ENCODE peak calls at places on chromosome 10, in ten cellular contexts. One of them, this sample, is unnamed.

GRCh38 chr10:6218692-6219493 is 16.2 kb downstream of the PFKFB3 start:
- DNase-seq in lower lobe of right lung: no peak
- DNase-seq in WTC11: no peak
- DNase-seq in DND-41: no peak
- DNase-seq in Peyer's patch: no peak
- DNase-seq in psoas muscle: no peak
- DNase-seq in PC-3: no peak
- DNase-seq in ascending aorta: no peak
- DNase-seq in testis: no peak
- DNase-seq in A549: no peak
- DNase-seq in this sample: no peak

GRCh38 chr10:62812672-62813439 is 3.3 kb downstream of the EGR2 start:
- DNase-seq in lower lobe of right lung: no peak
- DNase-seq in WTC11: no peak
- DNase-seq in DND-41: no peak
- DNase-seq in Peyer's patch: no peak
- DNase-seq in psoas muscle: no peak
- DNase-seq in PC-3: no peak
- DNase-seq in ascending aorta: no peak
- DNase-seq in testis: no peak
- DNase-seq in A549: no peak
- DNase-seq in this sample: no peak

GRCh38 chr10:29427667-29428066 is 138.8 kb downstream of the LYZL1 start:
- DNase-seq in lower lobe of right lung: no peak
- DNase-seq in WTC11: no peak
- DNase-seq in DND-41: no peak
- DNase-seq in Peyer's patch: no peak
- DNase-seq in psoas muscle: no peak
- DNase-seq in PC-3: no peak
- DNase-seq in ascending aorta: no peak
- DNase-seq in testis: no peak
- DNase-seq in A549: no peak
- DNase-seq in this sample: no peak

GRCh38 chr10:4978870-4979269 is 15.7 kb downstream of the AKR1C1 start:
- DNase-seq in lower lobe of right lung: no peak
- DNase-seq in WTC11: no peak
- DNase-seq in DND-41: no peak
- DNase-seq in Peyer's patch: no peak
- DNase-seq in psoas muscle: no peak
- DNase-seq in PC-3: no peak
- DNase-seq in ascending aorta: no peak
- DNase-seq in testis: no peak
- DNase-seq in A549: no peak
- DNase-seq in this sample: no peak

GRCh38 chr10:33010132-33011037 is 52.4 kb upstream of the ITGB1 start:
- DNase-seq in lower lobe of right lung: no peak
- DNase-seq in WTC11: peak
- DNase-seq in DND-41: peak
- DNase-seq in Peyer's patch: no peak
- DNase-seq in psoas muscle: no peak
- DNase-seq in PC-3: peak
- DNase-seq in ascending aorta: no peak
- DNase-seq in testis: no peak
- DNase-seq in A549: peak
- DNase-seq in this sample: no peak

GRCh38 chr10:17387861-17388503 is 66.4 kb downstream of the ST8SIA6 start:
- DNase-seq in lower lobe of right lung: no peak
- DNase-seq in WTC11: no peak
- DNase-seq in DND-41: no peak
- DNase-seq in Peyer's patch: no peak
- DNase-seq in psoas muscle: no peak
- DNase-seq in PC-3: peak
- DNase-seq in ascending aorta: no peak
- DNase-seq in testis: no peak
- DNase-seq in A549: no peak
- DNase-seq in this sample: no peak

GRCh38 chr10:4595920-4596319 is 230.1 kb upstream of the AKR1E2 start:
- DNase-seq in lower lobe of right lung: no peak
- DNase-seq in WTC11: no peak
- DNase-seq in DND-41: no peak
- DNase-seq in Peyer's patch: no peak
- DNase-seq in psoas muscle: no peak
- DNase-seq in PC-3: no peak
- DNase-seq in ascending aorta: no peak
- DNase-seq in testis: no peak
- DNase-seq in A549: no peak
- DNase-seq in this sample: no peak

GRCh38 chr10:27742926-27743735 is 2.5 kb downstream of the MKX start:
- DNase-seq in lower lobe of right lung: peak
- DNase-seq in WTC11: peak
- DNase-seq in DND-41: no peak
- DNase-seq in Peyer's patch: no peak
- DNase-seq in psoas muscle: peak
- DNase-seq in PC-3: peak
- DNase-seq in ascending aorta: peak
- DNase-seq in testis: peak
- DNase-seq in A549: peak
- DNase-seq in this sample: peak

GRCh38 chr10:113425596-113425995 is 127.3 kb upstream of the HABP2 start:
- DNase-seq in lower lobe of right lung: no peak
- DNase-seq in WTC11: no peak
- DNase-seq in DND-41: no peak
- DNase-seq in Peyer's patch: no peak
- DNase-seq in psoas muscle: no peak
- DNase-seq in PC-3: peak
- DNase-seq in ascending aorta: no peak
- DNase-seq in testis: no peak
- DNase-seq in A549: peak
- DNase-seq in this sample: no peak

GRCh38 chr10:132396495-132397035 is 435 bp upstream of the PWWP2B start:
- DNase-seq in lower lobe of right lung: peak
- DNase-seq in WTC11: no peak
- DNase-seq in DND-41: peak
- DNase-seq in Peyer's patch: peak
- DNase-seq in psoas muscle: peak
- DNase-seq in PC-3: peak
- DNase-seq in ascending aorta: peak
- DNase-seq in testis: no peak
- DNase-seq in A549: peak
- DNase-seq in this sample: peak

GRCh38 chr10:97687785-97688781 is 1.0 kb upstream of the AVPI1 start:
- DNase-seq in lower lobe of right lung: no peak
- DNase-seq in WTC11: no peak
- DNase-seq in DND-41: no peak
- DNase-seq in Peyer's patch: no peak
- DNase-seq in psoas muscle: peak
- DNase-seq in PC-3: peak
- DNase-seq in ascending aorta: no peak
- DNase-seq in testis: peak
- DNase-seq in A549: peak
- DNase-seq in this sample: no peak

GRCh38 chr10:17782921-17783665 is 26.1 kb upstream of the MRC1 start:
- DNase-seq in lower lobe of right lung: no peak
- DNase-seq in WTC11: no peak
- DNase-seq in DND-41: no peak
- DNase-seq in Peyer's patch: no peak
- DNase-seq in psoas muscle: peak
- DNase-seq in PC-3: peak
- DNase-seq in ascending aorta: no peak
- DNase-seq in testis: no peak
- DNase-seq in A549: peak
- DNase-seq in this sample: no peak

GRCh38 chr10:76197293-76197692 is 765.9 kb downstream of the LRMDA start:
- DNase-seq in lower lobe of right lung: no peak
- DNase-seq in WTC11: no peak
- DNase-seq in DND-41: no peak
- DNase-seq in Peyer's patch: no peak
- DNase-seq in psoas muscle: no peak
- DNase-seq in PC-3: no peak
- DNase-seq in ascending aorta: no peak
- DNase-seq in testis: no peak
- DNase-seq in A549: no peak
- DNase-seq in this sample: no peak

GRCh38 chr10:3512263-3512662 is 272.7 kb downstream of the KLF6 start:
- DNase-seq in lower lobe of right lung: no peak
- DNase-seq in WTC11: peak
- DNase-seq in DND-41: no peak
- DNase-seq in Peyer's patch: no peak
- DNase-seq in psoas muscle: no peak
- DNase-seq in PC-3: no peak
- DNase-seq in ascending aorta: no peak
- DNase-seq in testis: peak
- DNase-seq in A549: no peak
- DNase-seq in this sample: no peak

DNA sequence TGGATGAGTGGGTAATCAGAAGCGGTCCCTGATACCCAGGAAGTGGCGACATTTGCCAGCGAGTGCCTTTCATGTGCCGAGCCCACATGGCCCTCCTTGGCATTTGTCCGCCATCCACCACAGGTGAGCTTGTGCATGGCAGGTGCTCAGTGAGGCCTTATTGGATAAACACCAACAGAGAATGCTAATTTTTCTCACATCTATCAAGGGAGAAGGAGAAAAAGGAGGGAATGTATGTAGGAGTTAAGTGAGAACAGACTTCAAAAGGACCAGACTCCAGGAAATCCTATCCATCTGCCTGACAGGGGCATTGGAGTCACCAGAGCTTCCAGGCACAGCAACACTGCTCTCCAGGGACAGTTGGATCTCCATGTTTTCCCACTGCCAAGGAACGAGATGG is 143.5 kb upstream of the ZMIZ1 start:
- DNase-seq in lower lobe of right lung: no peak
- DNase-seq in WTC11: no peak
- DNase-seq in DND-41: no peak
- DNase-seq in Peyer's patch: no peak
- DNase-seq in psoas muscle: no peak
- DNase-seq in PC-3: no peak
- DNase-seq in ascending aorta: no peak
- DNase-seq in testis: no peak
- DNase-seq in A549: no peak
- DNase-seq in this sample: peak
- TF ChIP-seq CTCF in lower lobe of right lung: no peak
- TF ChIP-seq CTCF in WTC11: no peak
- TF ChIP-seq CTCF in DND-41: no peak
- TF ChIP-seq CTCF in Peyer's patch: no peak
- TF ChIP-seq CTCF in psoas muscle: no peak
- TF ChIP-seq CTCF in PC-3: no peak
- TF ChIP-seq CTCF in ascending aorta: no peak
- TF ChIP-seq CTCF in testis: no peak
- TF ChIP-seq CTCF in A549: no peak
- TF ChIP-seq CTCF in this sample: no peak

DNA sequence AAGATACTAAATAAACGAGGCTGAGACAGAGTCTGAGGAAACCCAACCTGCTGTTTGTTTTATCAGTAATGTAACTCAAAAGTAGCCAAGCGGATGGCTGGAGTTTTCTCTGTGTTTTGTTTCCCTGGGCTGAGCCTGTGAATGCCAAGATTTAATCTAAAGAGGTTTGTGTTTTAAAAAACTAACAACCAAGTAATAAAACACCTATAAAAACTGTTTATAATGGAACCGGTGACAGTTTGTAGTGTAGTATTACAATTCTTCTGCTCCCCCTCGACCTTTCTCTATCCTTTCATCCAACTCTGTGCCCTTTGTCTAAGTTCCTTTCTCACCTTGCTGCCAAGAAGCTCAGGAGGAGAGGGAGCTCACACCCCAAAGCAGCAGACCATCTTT is 2.6 kb upstream of the KAT6B start:
- DNase-seq in lower lobe of right lung: no peak
- DNase-seq in WTC11: no peak
- DNase-seq in DND-41: no peak
- DNase-seq in Peyer's patch: no peak
- DNase-seq in psoas muscle: no peak
- DNase-seq in PC-3: peak
- DNase-seq in ascending aorta: no peak
- DNase-seq in testis: peak
- DNase-seq in A549: no peak
- DNase-seq in this sample: no peak
- TF ChIP-seq CTCF in lower lobe of right lung: no peak
- TF ChIP-seq CTCF in WTC11: no peak
- TF ChIP-seq CTCF in DND-41: no peak
- TF ChIP-seq CTCF in Peyer's patch: no peak
- TF ChIP-seq CTCF in psoas muscle: no peak
- TF ChIP-seq CTCF in PC-3: no peak
- TF ChIP-seq CTCF in ascending aorta: no peak
- TF ChIP-seq CTCF in testis: no peak
- TF ChIP-seq CTCF in A549: no peak
- TF ChIP-seq CTCF in this sample: no peak

GRCh38 chr10:124744047-124744687 is at the start of gene FAM53B:
- DNase-seq in lower lobe of right lung: peak
- DNase-seq in WTC11: peak
- DNase-seq in DND-41: peak
- DNase-seq in Peyer's patch: peak
- DNase-seq in psoas muscle: peak
- DNase-seq in PC-3: peak
- DNase-seq in ascending aorta: peak
- DNase-seq in testis: peak
- DNase-seq in A549: peak
- DNase-seq in this sample: peak
- TF ChIP-seq CTCF in lower lobe of right lung: no peak
- TF ChIP-seq CTCF in WTC11: no peak
- TF ChIP-seq CTCF in DND-41: no peak
- TF ChIP-seq CTCF in Peyer's patch: peak
- TF ChIP-seq CTCF in psoas muscle: peak
- TF ChIP-seq CTCF in PC-3: no peak
- TF ChIP-seq CTCF in ascending aorta: no peak
- TF ChIP-seq CTCF in testis: peak
- TF ChIP-seq CTCF in A549: peak
- TF ChIP-seq CTCF in this sample: no peak

GRCh38 chr10:109953745-109954144 is 30.4 kb upstream of the XPNPEP1 start:
- DNase-seq in lower lobe of right lung: no peak
- DNase-seq in WTC11: no peak
- DNase-seq in DND-41: no peak
- DNase-seq in Peyer's patch: no peak
- DNase-seq in psoas muscle: no peak
- DNase-seq in PC-3: no peak
- DNase-seq in ascending aorta: no peak
- DNase-seq in testis: no peak
- DNase-seq in A549: no peak
- DNase-seq in this sample: no peak

GRCh38 chr10:109959571-109960145 is 36.3 kb upstream of the XPNPEP1 start:
- DNase-seq in lower lobe of right lung: no peak
- DNase-seq in WTC11: no peak
- DNase-seq in DND-41: no peak
- DNase-seq in Peyer's patch: no peak
- DNase-seq in psoas muscle: no peak
- DNase-seq in PC-3: no peak
- DNase-seq in ascending aorta: no peak
- DNase-seq in testis: peak
- DNase-seq in A549: no peak
- DNase-seq in this sample: no peak

GRCh38 chr10:109958059-109958458 is 34.7 kb upstream of the XPNPEP1 start:
- DNase-seq in lower lobe of right lung: no peak
- DNase-seq in WTC11: no peak
- DNase-seq in DND-41: no peak
- DNase-seq in Peyer's patch: no peak
- DNase-seq in psoas muscle: no peak
- DNase-seq in PC-3: no peak
- DNase-seq in ascending aorta: no peak
- DNase-seq in testis: no peak
- DNase-seq in A549: no peak
- DNase-seq in this sample: no peak

GRCh38 chr10:109957092-109957797 is 33.9 kb upstream of the XPNPEP1 start:
- DNase-seq in lower lobe of right lung: no peak
- DNase-seq in WTC11: no peak
- DNase-seq in DND-41: no peak
- DNase-seq in Peyer's patch: no peak
- DNase-seq in psoas muscle: no peak
- DNase-seq in PC-3: no peak
- DNase-seq in ascending aorta: no peak
- DNase-seq in testis: no peak
- DNase-seq in A549: no peak
- DNase-seq in this sample: no peak

GRCh38 chr10:109956454-109957091 is 33.3 kb upstream of the XPNPEP1 start:
- DNase-seq in lower lobe of right lung: no peak
- DNase-seq in WTC11: peak
- DNase-seq in DND-41: peak
- DNase-seq in Peyer's patch: peak
- DNase-seq in psoas muscle: no peak
- DNase-seq in PC-3: peak
- DNase-seq in ascending aorta: no peak
- DNase-seq in testis: peak
- DNase-seq in A549: peak
- DNase-seq in this sample: no peak
- TF ChIP-seq CTCF in lower lobe of right lung: peak
- TF ChIP-seq CTCF in WTC11: peak
- TF ChIP-seq CTCF in DND-41: peak
- TF ChIP-seq CTCF in Peyer's patch: peak
- TF ChIP-seq CTCF in psoas muscle: peak
- TF ChIP-seq CTCF in PC-3: peak
- TF ChIP-seq CTCF in ascending aorta: peak
- TF ChIP-seq CTCF in testis: peak
- TF ChIP-seq CTCF in A549: peak
- TF ChIP-seq CTCF in this sample: peak

This sample was measured in right lobe of liver.